ENCODE peak calls at places on chromosomes 13 and 19, in four cellular contexts. E is psoas muscle; U is activated gamma-delta T cell treated with anti-CD3 and anti-CD28 coated beads, Interleukin-2, amount 50 U/mL, for 16 hours; H is endothelial cell. T is an unnamed sample.
A peak's percentile ranks its signal among the peaks of the same experiment; 100 is the strongest.

GRCh38 chr19:4327252-4327876 is 11.3 kb downstream of the STAP2 start:
- DNase-seq in E (peak; percentile 57), H (peak; percentile 67), U (peak; percentile 36), T (peak; percentile 72)

GRCh38 chr13:67076378-67076777 is 153.8 kb downstream of the PCDH9 start:
- DNase-seq in U (no peak), H (no peak), E (no peak), T (no peak)

GRCh38 chr13:80262051-80262695 is 78.8 kb downstream of the SPRY2 start:
- DNase-seq in U (no peak), E (no peak), H (no peak), T (no peak)

GRCh38 chr19:16435238-16435911 is 36.4 kb downstream of the EPS15L1 start:
- DNase-seq in H (no peak), E (peak; percentile 67), U (no peak), T (no peak)

GRCh38 chr13:52743988-52744387 is 4.4 kb upstream of the CNMD start:
- DNase-seq in U (no peak), H (no peak), E (no peak), T (no peak)

GRCh38 chr13:49517461-49517860 is 21.7 kb downstream of the PHF11 start:
- DNase-seq in E (no peak), U (no peak), H (peak; percentile 17), T (no peak)

GRCh38 chr19:47699360-47699917 is 13.8 kb upstream of the EHD2 start:
- DNase-seq in U (peak; percentile 12), H (peak; percentile 74), E (peak; percentile 55), T (peak; percentile 49)

GRCh38 chr13:53783466-53783865 is 754.9 kb downstream of the OLFM4 start:
- DNase-seq in E (no peak), U (no peak), H (no peak), T (no peak)

GRCh38 chr19:41703602-41704293 is 4.7 kb upstream of the CEACAM5 start:
- DNase-seq in E (no peak), H (no peak), U (no peak), T (no peak)

GRCh38 chr13:77026783-77027621 is at the start of gene FBXL3:
- DNase-seq in E (peak; percentile 86), U (peak; percentile 67), H (peak; percentile 84), T (peak; percentile 70)

GRCh38 chr19:3612901-3613741 is 6.4 kb upstream of the TBXA2R start:
- DNase-seq in U (no peak), H (no peak), E (no peak), T (no peak)

GRCh38 chr19:13461536-13461935 is 44.7 kb downstream of the CACNA1A start:
- DNase-seq in U (no peak), E (no peak), H (no peak), T (no peak)

GRCh38 chr13:113209336-113209879 is at the start of gene CUL4A:
- DNase-seq in H (peak; percentile 81), E (peak; percentile 84), U (peak; percentile 54), T (peak; percentile 65)

GRCh38 chr13:113632706-113633484 is 25.1 kb downstream of the ATP4B start:
- DNase-seq in H (no peak), U (no peak), E (no peak), T (no peak)

GRCh38 chr19:54620464-54620863 is 9.8 kb upstream of the LILRB1 start:
- DNase-seq in E (no peak), H (no peak), U (no peak), T (no peak)

GRCh38 chr13:85529216-85529590 is 270.0 kb downstream of the SLITRK6 start:
- DNase-seq in E (no peak), H (no peak), U (no peak), T (no peak)

GRCh38 chr13:54593504-54593903 is 1564.9 kb downstream of the OLFM4 start:
- DNase-seq in E (no peak), U (no peak), H (no peak), T (no peak)

GRCh38 chr13:97004096-97004876 is 10.0 kb upstream of the OXGR1 start:
- DNase-seq in E (no peak), H (no peak), U (no peak), T (no peak)

GRCh38 chr19:55424518-55424917 is 16.9 kb upstream of the UBE2S start:
- DNase-seq in E (no peak), U (no peak), H (no peak), T (no peak)

GRCh38 chr13:108963276-108963810 is 333.9 kb downstream of the MYO16 start:
- DNase-seq in E (no peak), H (no peak), U (no peak), T (no peak)

GRCh38 chr19:1699998-1700732 is 47.8 kb upstream of the TCF3 start:
- DNase-seq in U (no peak), E (no peak), H (no peak), T (no peak)

GRCh38 chr19:18294467-18294864 is 13.0 kb upstream of the JUND start:
- DNase-seq in E (peak; percentile 42), U (peak; percentile 87), H (no peak), T (peak; percentile 88)

GRCh38 chr19:32933571-32933970 is 38.2 kb downstream of the CEP89 start:
- DNase-seq in U (no peak), E (no peak), H (no peak), T (no peak)

GRCh38 chr13:81927347-81927746 is 1586.4 kb upstream of the SPRY2 start:
- DNase-seq in U (no peak), E (no peak), H (no peak), T (no peak)

GRCh38 chr13:50550151-50550550 is 293.3 kb downstream of the DLEU7 start:
- DNase-seq in H (no peak), U (no peak), E (no peak), T (no peak)

GRCh38 chr19:49287141-49287540 is 37.9 kb downstream of the SLC6A16 start:
- DNase-seq in U (no peak), H (no peak), E (no peak), T (no peak)

GRCh38 chr13:109332501-109333499 is 453.6 kb downstream of the IRS2 start:
- DNase-seq in H (no peak), U (no peak), E (no peak), T (no peak)

GRCh38 chr13:39474600-39474999 is 128.4 kb downstream of the LHFPL6 start:
- DNase-seq in E (no peak), U (no peak), H (no peak), T (no peak)

GRCh38 chr13:19864339-19865309 is 1.2 kb upstream of the ZMYM5 start:
- DNase-seq in H (peak; percentile 66), E (peak; percentile 52), U (peak; percentile 62), T (peak; percentile 84)

GRCh38 chr19:29805026-29805925 is 6.5 kb upstream of the CCNE1 start:
- DNase-seq in H (no peak), U (no peak), E (peak; percentile 23), T (no peak)

GRCh38 chr19:1241417-1242095 is at the start of gene ATP5F1D:
- DNase-seq in E (peak; percentile 94), H (peak; percentile 84), U (peak; percentile 95), T (peak; percentile 95)

T was measured in CD8-positive, alpha-beta T cell.